ENCODE peak calls at places on chromosome 6, in nine cellular contexts. One of them, this sample, is unnamed.

GRCh38 chr6:10556496-10557391 is 35.6 kb downstream of the GCNT2 start:
- DNase-seq in activated naive CD4-positive, alpha-beta T cell: no peak
- DNase-seq in ovary: no peak
- DNase-seq in GDM1: no peak
- DNase-seq in body of pancreas: peak; percentile 18
- DNase-seq in left ventricle myocardium superior: no peak
- DNase-seq in NCI-H1694: peak; percentile 3
- DNase-seq in activated CD4-positive, alpha-beta T cell treated with anti-CD3 and anti-CD28 coated beads, Interleukin-2, amount 50 U/mL, for 1 hour: no peak
- DNase-seq in T follicular helper cell: no peak
- DNase-seq in this sample: no peak

GRCh38 chr6:43771858-43772570 is 2.0 kb downstream of the VEGFA start:
- DNase-seq in body of pancreas: peak; percentile 83
- DNase-seq in left ventricle myocardium superior: peak; percentile 91
- DNase-seq in T follicular helper cell: no peak
- DNase-seq in GDM1: no peak
- DNase-seq in activated naive CD4-positive, alpha-beta T cell: peak; percentile 43
- DNase-seq in ovary: peak; percentile 67
- DNase-seq in activated CD4-positive, alpha-beta T cell treated with anti-CD3 and anti-CD28 coated beads, Interleukin-2, amount 50 U/mL, for 1 hour: peak; percentile 18
- DNase-seq in NCI-H1694: no peak
- DNase-seq in this sample: peak; percentile 87

GRCh38 chr6:32424584-32424983 is 15.1 kb upstream of the HLA-DRA start:
- DNase-seq in left ventricle myocardium superior: no peak
- DNase-seq in body of pancreas: no peak
- DNase-seq in activated naive CD4-positive, alpha-beta T cell: no peak
- DNase-seq in T follicular helper cell: no peak
- DNase-seq in NCI-H1694: no peak
- DNase-seq in GDM1: no peak
- DNase-seq in activated CD4-positive, alpha-beta T cell treated with anti-CD3 and anti-CD28 coated beads, Interleukin-2, amount 50 U/mL, for 1 hour: no peak
- DNase-seq in ovary: no peak
- DNase-seq in this sample: no peak

GRCh38 chr6:35026434-35027222 is 114.5 kb downstream of the TCP11 start:
- DNase-seq in ovary: no peak
- DNase-seq in NCI-H1694: no peak
- DNase-seq in GDM1: no peak
- DNase-seq in body of pancreas: no peak
- DNase-seq in activated naive CD4-positive, alpha-beta T cell: no peak
- DNase-seq in left ventricle myocardium superior: no peak
- DNase-seq in T follicular helper cell: no peak
- DNase-seq in activated CD4-positive, alpha-beta T cell treated with anti-CD3 and anti-CD28 coated beads, Interleukin-2, amount 50 U/mL, for 1 hour: no peak
- DNase-seq in this sample: no peak

GRCh38 chr6:44649365-44650025 is 262.0 kb downstream of the CDC5L start:
- DNase-seq in body of pancreas: no peak
- DNase-seq in GDM1: no peak
- DNase-seq in T follicular helper cell: no peak
- DNase-seq in left ventricle myocardium superior: no peak
- DNase-seq in activated CD4-positive, alpha-beta T cell treated with anti-CD3 and anti-CD28 coated beads, Interleukin-2, amount 50 U/mL, for 1 hour: no peak
- DNase-seq in NCI-H1694: no peak
- DNase-seq in ovary: no peak
- DNase-seq in activated naive CD4-positive, alpha-beta T cell: no peak
- DNase-seq in this sample: no peak

GRCh38 chr6:16200231-16200941 is 38.0 kb upstream of the GMPR start:
- DNase-seq in GDM1: no peak
- DNase-seq in NCI-H1694: no peak
- DNase-seq in ovary: no peak
- DNase-seq in left ventricle myocardium superior: no peak
- DNase-seq in activated naive CD4-positive, alpha-beta T cell: no peak
- DNase-seq in T follicular helper cell: no peak
- DNase-seq in body of pancreas: no peak
- DNase-seq in activated CD4-positive, alpha-beta T cell treated with anti-CD3 and anti-CD28 coated beads, Interleukin-2, amount 50 U/mL, for 1 hour: no peak
- DNase-seq in this sample: no peak

GRCh38 chr6:42136508-42137191 is 5.8 kb downstream of the C6orf132 start:
- DNase-seq in ovary: no peak
- DNase-seq in activated naive CD4-positive, alpha-beta T cell: no peak
- DNase-seq in left ventricle myocardium superior: no peak
- DNase-seq in activated CD4-positive, alpha-beta T cell treated with anti-CD3 and anti-CD28 coated beads, Interleukin-2, amount 50 U/mL, for 1 hour: no peak
- DNase-seq in NCI-H1694: no peak
- DNase-seq in body of pancreas: peak; percentile 24
- DNase-seq in T follicular helper cell: no peak
- DNase-seq in GDM1: no peak
- DNase-seq in this sample: no peak

GRCh38 chr6:110864816-110865215 is 9.8 kb upstream of the AMD1 start:
- DNase-seq in left ventricle myocardium superior: no peak
- DNase-seq in NCI-H1694: no peak
- DNase-seq in activated CD4-positive, alpha-beta T cell treated with anti-CD3 and anti-CD28 coated beads, Interleukin-2, amount 50 U/mL, for 1 hour: no peak
- DNase-seq in ovary: no peak
- DNase-seq in T follicular helper cell: no peak
- DNase-seq in GDM1: no peak
- DNase-seq in body of pancreas: no peak
- DNase-seq in activated naive CD4-positive, alpha-beta T cell: no peak
- DNase-seq in this sample: no peak

GRCh38 chr6:107110200-107110599 is 5.1 kb downstream of the BEND3 start:
- DNase-seq in activated naive CD4-positive, alpha-beta T cell: no peak
- DNase-seq in activated CD4-positive, alpha-beta T cell treated with anti-CD3 and anti-CD28 coated beads, Interleukin-2, amount 50 U/mL, for 1 hour: no peak
- DNase-seq in GDM1: peak; percentile 72
- DNase-seq in ovary: no peak
- DNase-seq in NCI-H1694: no peak
- DNase-seq in body of pancreas: peak; percentile 6
- DNase-seq in T follicular helper cell: no peak
- DNase-seq in left ventricle myocardium superior: no peak
- DNase-seq in this sample: no peak

GRCh38 chr6:36592221-36592655 is 1.9 kb upstream of the SRSF3 start:
- DNase-seq in activated CD4-positive, alpha-beta T cell treated with anti-CD3 and anti-CD28 coated beads, Interleukin-2, amount 50 U/mL, for 1 hour: no peak
- DNase-seq in ovary: no peak
- DNase-seq in NCI-H1694: no peak
- DNase-seq in left ventricle myocardium superior: no peak
- DNase-seq in body of pancreas: no peak
- DNase-seq in T follicular helper cell: no peak
- DNase-seq in activated naive CD4-positive, alpha-beta T cell: no peak
- DNase-seq in GDM1: no peak
- DNase-seq in this sample: no peak